ENCODE peak calls at places on chromosomes 16 and 17, in four cellular contexts. D, V, I and C are unnamed samples. For H3K27me3, the result is how much of the 10 kb centered on the place peaks cover.

GRCh38 chr17:77470800-77471733 is 330.3 kb downstream of the SEC14L1 start:
- DNase-seq in D (no peak), V (no peak), I (no peak), C (no peak)

GRCh38 chr17:66255112-66255511 is 25.9 kb upstream of the APOH start:
- DNase-seq in D (no peak), V (no peak), I (no peak), C (peak)

GRCh38 chr16:22075043-22075757 is 17.1 kb upstream of the VWA3A start:
- DNase-seq in I (no peak), V (peak), D (no peak), C (no peak)

GRCh38 chr17:7407483-7408231 is at the start of gene NLGN2:
- DNase-seq in V (no peak), I (no peak), D (no peak), C (no peak)

GRCh38 chr17:74386397-74386796 is 19.1 kb downstream of the GPR142 start:
- DNase-seq in D (no peak), I (no peak), V (no peak), C (peak)

GRCh38 chr16:87819282-87819681 is 50.0 kb downstream of the SLC7A5 start:
- DNase-seq in V (peak), D (no peak), I (no peak), C (no peak)

GRCh38 chr16:49856741-49857330 is 924 bp upstream of the ZNF423 start:
- DNase-seq in I (peak), D (peak), V (peak), C (peak)

GRCh38 chr17:2050871-2051387 is 4.0 kb upstream of the HIC1 start:
- DNase-seq in D (peak), I (peak), V (peak), C (no peak)

GRCh38 chr17:3512512-3513171 is 36.8 kb downstream of the ASPA start:
- DNase-seq in D (peak), I (peak), V (peak), C (no peak)

GRCh38 chr16:78605548-78606097 is 506.2 kb downstream of the WWOX start:
- DNase-seq in I (no peak), D (no peak), V (no peak), C (no peak)

GRCh38 chr17:75693500-75694481 is 26.7 kb downstream of the SAP30BP start:
- DNase-seq in I (peak), D (peak), V (peak), C (no peak)

GRCh38 chr17:72136692-72137550 is 16.1 kb downstream of the SOX9 start:
- DNase-seq in I (no peak), V (no peak), D (no peak), C (no peak)

GRCh38 chr17:76427457-76428231 is 25.3 kb downstream of the UBE2O start:
- DNase-seq in I (no peak), V (no peak), D (peak), C (peak)

GRCh38 chr17:79127534-79128135 is 53.0 kb downstream of the ENGASE start:
- DNase-seq in I (no peak), V (peak), D (no peak), C (no peak)

GRCh38 chr17:79125503-79125902 is 50.9 kb downstream of the ENGASE start:
- DNase-seq in V (peak), I (no peak), D (no peak), C (no peak)

GRCh38 chr17:79126139-79126538 is 51.5 kb downstream of the ENGASE start:
- DNase-seq in V (peak), D (peak), I (no peak), C (no peak)

GRCh38 chr17:79123988-79124387 is 49.4 kb downstream of the ENGASE start:
- DNase-seq in D (no peak), V (no peak), I (no peak), C (no peak)

DNA sequence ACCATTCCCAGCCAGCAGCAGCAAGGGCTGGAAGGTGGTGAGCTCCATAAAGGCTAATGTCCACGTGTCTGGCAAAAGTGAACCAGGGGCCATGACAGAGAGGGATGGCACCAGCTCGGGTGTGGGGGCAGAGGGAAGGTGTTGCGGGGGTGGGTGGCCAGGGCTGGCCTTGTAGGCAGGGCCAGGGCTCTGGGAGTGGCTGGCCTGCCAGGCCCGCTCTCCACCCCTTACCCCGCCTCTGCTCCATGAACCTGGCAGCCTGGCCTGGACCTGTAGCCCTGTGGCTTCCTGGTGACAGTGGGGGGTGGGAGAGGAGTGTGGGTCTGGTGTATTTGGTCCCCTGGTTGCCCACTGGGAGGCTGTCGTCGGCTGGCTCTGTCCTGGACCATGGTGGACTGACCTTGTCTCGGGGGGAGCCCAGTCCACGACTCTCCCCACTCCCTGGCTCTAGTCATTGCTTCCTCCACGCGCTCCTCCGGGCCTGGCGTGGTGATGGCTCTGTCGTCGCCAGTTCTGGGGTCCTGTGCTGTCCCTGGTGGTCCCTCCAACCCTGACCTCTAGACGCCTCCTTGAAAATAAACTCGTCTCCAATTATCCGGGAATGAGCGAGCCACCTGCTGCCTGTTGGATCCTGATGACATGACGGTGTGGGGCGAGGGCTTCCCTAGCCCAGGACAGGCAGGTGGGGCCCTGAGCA is 50.0 kb downstream of the ENGASE start:
- DNase-seq in D (no peak), I (no peak), V (peak), C (no peak)
- H3K27me3 ChIP-seq in D (half or more), I (under half), V (under half), C (under half)

DNA sequence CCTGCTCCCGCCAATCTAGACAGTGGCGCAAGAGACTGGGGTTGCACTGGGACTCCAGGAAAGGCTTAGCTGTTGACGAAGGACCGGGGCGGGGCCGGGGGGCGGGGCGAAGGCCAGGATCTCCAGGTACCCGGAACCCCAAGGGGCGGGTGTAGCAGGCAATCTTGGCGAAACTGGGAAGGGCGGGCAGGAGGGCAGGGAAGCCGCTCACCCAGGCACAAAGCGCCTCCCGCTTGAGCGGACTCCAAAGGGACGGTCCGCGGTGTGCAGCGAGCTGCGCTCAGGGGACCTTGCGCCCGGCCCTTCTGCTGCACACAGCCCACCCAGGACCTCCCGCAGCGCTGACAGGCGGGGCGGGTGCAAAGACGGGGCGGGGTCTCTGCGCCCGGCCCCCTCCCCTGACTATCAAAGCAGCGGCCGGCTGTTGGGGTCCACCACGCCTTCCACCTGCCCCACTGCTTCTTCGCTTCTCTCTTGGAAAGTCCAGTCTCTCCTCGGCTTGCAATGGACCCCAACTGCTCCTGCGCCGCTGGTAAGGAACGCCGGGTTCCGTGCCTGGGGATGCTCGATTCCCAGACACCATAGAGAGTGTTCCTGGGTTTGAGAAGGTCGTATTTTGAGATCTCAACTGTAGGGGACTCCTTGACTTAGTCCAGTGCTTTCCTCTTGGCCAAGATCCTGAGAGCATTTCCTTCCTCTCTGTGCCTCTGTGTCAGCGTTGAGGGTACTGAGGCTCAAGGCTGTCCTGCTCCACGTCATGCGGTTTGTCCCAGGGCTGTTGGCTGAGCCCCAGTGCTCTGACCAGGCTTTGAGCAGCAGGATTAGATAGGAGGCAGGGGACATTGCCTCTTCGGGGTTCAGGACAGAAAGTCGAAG is at the start of gene MT1F:
- DNase-seq in V (peak), D (peak), I (peak), C (peak)
- TF ChIP-seq POLR2A in V (no peak), D (peak), I (peak), C (peak)

GRCh38 chr16:86287641-86288201 is 222.6 kb upstream of the FOXF1 start:
- DNase-seq in D (no peak), V (no peak), I (no peak), C (no peak)

GRCh38 chr16:86283944-86284343 is 226.4 kb upstream of the FOXF1 start:
- DNase-seq in V (no peak), D (no peak), I (no peak), C (no peak)

GRCh38 chr16:86286991-86287640 is 223.2 kb upstream of the FOXF1 start:
- DNase-seq in V (peak), I (no peak), D (no peak), C (no peak)

GRCh38 chr16:86285421-86285820 is 224.9 kb upstream of the FOXF1 start:
- DNase-seq in V (no peak), I (no peak), D (no peak), C (peak)

DNA sequence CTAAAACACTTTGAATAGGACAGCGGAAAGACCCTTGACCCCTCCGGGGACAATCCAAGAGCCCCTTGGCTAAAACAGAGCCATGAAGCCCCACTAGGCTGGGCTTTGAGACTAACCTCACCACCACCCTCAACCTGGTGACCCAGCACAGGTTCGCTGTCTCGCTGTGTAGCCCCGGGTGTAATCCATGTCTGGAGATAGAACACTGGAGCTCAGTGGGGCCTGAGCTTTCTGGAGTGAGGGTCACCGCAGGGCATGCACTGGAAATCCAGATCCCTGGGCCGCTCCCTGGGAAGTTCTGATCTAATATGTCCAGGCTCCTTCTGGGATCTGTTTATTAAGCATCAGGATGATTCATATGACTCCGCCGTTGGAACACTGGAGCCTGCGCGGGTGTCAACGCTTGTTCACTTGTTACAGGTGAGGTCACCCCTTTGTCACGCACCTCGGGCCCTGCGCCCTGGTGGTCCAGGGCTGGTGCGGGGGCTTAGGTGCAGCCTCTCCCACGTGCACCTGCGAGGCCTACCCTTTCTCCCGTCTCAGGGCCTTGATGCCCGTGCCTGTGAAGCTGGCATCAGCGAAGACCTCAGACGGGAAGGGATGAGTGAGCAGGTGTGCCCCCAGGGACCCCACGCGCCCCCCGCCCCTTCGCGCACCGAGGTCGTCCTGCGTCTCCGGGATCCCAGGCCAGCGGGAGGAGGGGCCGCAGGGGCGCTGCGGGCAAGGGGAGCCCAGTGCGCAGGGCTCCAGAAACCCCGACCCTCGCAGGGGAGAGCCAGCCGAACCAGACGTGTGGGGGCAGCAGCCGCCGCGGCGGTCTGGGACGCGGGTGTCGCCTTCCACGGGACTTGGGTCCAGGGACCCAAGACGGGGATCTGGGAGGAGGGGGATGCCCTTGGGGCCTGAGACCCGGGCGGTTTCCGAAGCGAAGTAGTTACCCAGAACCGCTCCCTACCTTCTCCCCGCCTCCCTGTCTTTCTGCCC is 224.1 kb upstream of the FOXF1 start:
- DNase-seq in D (no peak), I (peak), V (peak), C (no peak)
- H3K27me3 ChIP-seq in D (half or more), I (under half), V (under half), C (under half)

GRCh38 chr16:31182391-31182790 is 2.5 kb downstream of the FUS start:
- DNase-seq in I (no peak), V (no peak), D (no peak), C (no peak)
- TF ChIP-seq POLR2A in I (no peak), V (no peak), D (no peak), C (no peak)

GRCh38 chr16:20348365-20349185 is 3.9 kb downstream of the UMOD start:
- DNase-seq in D (no peak), I (no peak), V (peak), C (no peak)
- H3K27me3 ChIP-seq in D (under half), I (under half), V (under half), C (under half)

GRCh38 chr17:49051269-49051668 is 54.1 kb downstream of the IGF2BP1 start:
- DNase-seq in I (no peak), D (no peak), V (no peak), C (no peak)

GRCh38 chr17:49050611-49051010 is 53.4 kb downstream of the IGF2BP1 start:
- DNase-seq in D (no peak), I (no peak), V (no peak), C (no peak)

GRCh38 chr17:49054342-49055092 is 57.3 kb downstream of the IGF2BP1 start:
- DNase-seq in D (no peak), V (no peak), I (no peak), C (no peak)

GRCh38 chr17:49053171-49053829 is 56.1 kb downstream of the IGF2BP1 start:
- DNase-seq in V (no peak), I (no peak), D (peak), C (no peak)

GRCh38 chr17:49055181-49055927 is 58.2 kb downstream of the IGF2BP1 start:
- DNase-seq in I (no peak), D (no peak), V (no peak), C (no peak)
- TF ChIP-seq POLR2A in I (no peak), D (no peak), V (no peak), C (no peak)

DNA sequence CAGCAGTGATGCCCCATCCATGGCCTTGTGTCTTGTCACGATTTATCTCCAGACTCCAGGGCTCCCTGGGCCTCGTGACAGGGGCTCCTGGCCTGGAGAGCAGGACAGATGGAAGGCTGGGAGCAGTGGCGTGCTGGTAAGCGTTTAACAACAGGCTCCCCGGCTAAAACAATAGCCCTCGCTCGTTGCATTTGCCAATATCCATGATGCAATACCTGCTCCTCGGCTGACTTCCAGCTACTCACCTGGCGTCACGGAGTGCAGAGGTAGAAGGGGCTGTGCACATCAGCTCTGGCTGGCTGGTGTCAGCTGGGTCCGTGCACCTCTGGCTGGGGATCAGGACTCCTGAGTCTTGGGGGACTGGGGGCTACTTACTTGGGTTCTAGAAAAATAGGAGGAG is 1.5 kb upstream of the BICDL2 start:
- DNase-seq in V (no peak), I (no peak), D (peak), C (no peak)
- H3K27me3 ChIP-seq in V (under half), I (under half), D (half or more), C (under half)

DNA sequence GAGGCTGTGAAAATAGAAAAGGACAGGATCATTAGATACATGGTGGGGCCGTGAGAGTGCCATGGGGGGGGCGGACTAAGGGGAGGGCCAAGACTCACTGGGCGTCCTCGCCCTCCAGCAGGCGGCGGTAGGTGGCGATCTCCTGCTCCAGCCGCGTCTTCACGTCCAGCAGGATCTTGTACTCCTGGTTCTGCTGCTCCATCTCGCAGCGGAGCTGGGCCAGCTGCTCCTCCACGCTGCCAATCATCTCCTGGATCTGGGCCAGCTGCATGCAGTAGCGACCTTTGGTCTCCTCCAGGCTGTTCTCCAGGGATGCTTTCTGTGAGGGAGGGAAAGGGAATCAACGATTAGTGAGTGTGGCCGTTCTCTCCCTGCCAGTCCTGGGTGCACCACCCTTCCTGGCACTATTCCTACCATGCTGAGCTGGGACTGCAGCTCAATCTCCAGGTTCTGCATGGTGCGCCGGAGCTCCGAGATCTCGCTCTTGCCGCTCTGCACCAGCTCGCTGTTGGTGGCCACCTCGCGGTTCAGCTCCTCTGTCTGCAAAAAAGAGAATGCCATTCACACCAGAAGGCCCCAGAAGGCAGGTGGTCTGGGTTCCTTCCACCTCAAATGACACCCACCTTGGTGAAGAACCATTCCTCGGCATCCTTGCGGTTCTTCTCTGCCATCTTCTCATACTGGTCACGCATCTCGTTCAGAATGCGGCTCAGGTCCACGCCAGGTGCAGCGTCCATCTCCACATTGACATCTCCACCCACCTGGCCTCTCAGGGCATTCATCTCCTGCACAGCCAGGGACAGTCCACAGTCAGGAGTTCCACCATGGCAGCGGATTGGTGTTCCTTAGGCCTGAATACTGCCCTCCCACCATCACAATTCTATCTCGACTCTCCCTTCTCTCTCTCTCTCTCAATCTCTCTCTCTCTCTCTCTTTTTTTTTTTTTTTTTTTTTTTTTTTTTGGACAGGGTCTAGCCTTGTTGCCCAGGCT is 3.3 kb downstream of the KRT14 start:
- DNase-seq in D (peak), I (no peak), V (peak), C (peak)
- TF ChIP-seq POLR2A in D (no peak), I (no peak), V (no peak), C (peak)